ENCODE peak calls at places on chromosomes 3 and 15, in seven cellular contexts. I, T, K, P, V, H and Y are unnamed samples.

GRCh38 chr3:159882784-159883779 is 105.6 kb upstream of the IL12A start:
- DNase-seq in I (peak), T (no peak), K (no peak), P (peak), V (peak), H (no peak), Y (peak)

GRCh38 chr3:188554404-188554803 is 400.4 kb downstream of the LPP start:
- DNase-seq in I (no peak), T (no peak), K (no peak), P (peak), V (peak), H (no peak), Y (peak)

GRCh38 chr3:47414666-47415587 is 34.1 kb downstream of the PTPN23 start:
- DNase-seq in I (no peak), T (no peak), K (no peak), P (no peak), V (no peak), H (no peak), Y (no peak)

GRCh38 chr15:91469627-91470567 is 369.8 kb downstream of the SV2B start:
- DNase-seq in I (no peak), T (no peak), K (peak), P (no peak), V (no peak), H (no peak), Y (no peak)

GRCh38 chr3:66153471-66153870 is 67.3 kb upstream of the SLC25A26 start:
- DNase-seq in I (no peak), T (no peak), K (no peak), P (peak), V (no peak), H (no peak), Y (no peak)

GRCh38 chr3:98778852-98779379 is 15.8 kb downstream of the ST3GAL6 start:
- DNase-seq in I (peak), T (no peak), K (no peak), P (peak), V (no peak), H (no peak), Y (peak)

GRCh38 chr3:13463618-13464400 is 16.3 kb upstream of the HDAC11 start:
- DNase-seq in I (no peak), T (no peak), K (no peak), P (no peak), V (no peak), H (no peak), Y (no peak)

GRCh38 chr15:101702077-101702476 is 22.2 kb downstream of the TARS3 start:
- DNase-seq in I (no peak), T (no peak), K (no peak), P (no peak), V (no peak), H (no peak), Y (no peak)

GRCh38 chr15:42919308-42919707 is 1.3 kb downstream of the TTBK2 start:
- DNase-seq in I (no peak), T (no peak), K (no peak), P (peak), V (no peak), H (no peak), Y (peak)

GRCh38 chr3:184186184-184186901 is at the start of gene ABCF3:
- DNase-seq in I (no peak), T (no peak), K (no peak), P (peak), V (peak), H (no peak), Y (no peak)

GRCh38 chr3:73409405-73409804 is 215.3 kb downstream of the PDZRN3 start:
- DNase-seq in I (no peak), T (no peak), K (no peak), P (peak), V (peak), H (no peak), Y (no peak)

GRCh38 chr3:149527531-149528343 is 53.2 kb downstream of the TM4SF4 start:
- DNase-seq in I (peak), T (no peak), K (no peak), P (peak), V (no peak), H (no peak), Y (no peak)

GRCh38 chr3:35651888-35652287 is 12.6 kb downstream of the ARPP21 start:
- DNase-seq in I (no peak), T (no peak), K (no peak), P (no peak), V (peak), H (no peak), Y (no peak)

DNA sequence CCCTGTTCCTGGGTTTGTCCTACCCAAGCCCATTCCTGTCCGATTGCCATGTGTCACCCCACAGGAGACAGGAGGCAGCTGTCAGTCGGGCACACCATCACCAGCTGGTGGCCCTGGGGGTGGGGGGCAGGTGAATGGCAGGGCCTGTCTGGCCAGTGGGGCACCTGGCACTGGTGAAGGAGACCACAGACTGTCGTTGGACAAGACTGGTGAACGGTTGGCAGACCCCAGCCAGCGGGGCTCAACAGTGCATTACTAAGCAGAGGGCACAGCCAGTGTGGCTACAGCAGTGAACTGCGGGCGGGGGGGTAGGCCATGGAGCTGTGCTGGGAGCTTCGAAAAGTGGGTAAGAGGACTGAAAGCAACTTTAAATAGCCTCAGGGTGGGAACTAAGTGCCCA is 2.1 kb downstream of the SEMA7A start:
- DNase-seq in I (no peak), T (no peak), K (no peak), P (peak), V (peak), H (no peak), Y (no peak)
- H3K9ac ChIP-seq in I (peak), T (no peak), K (peak), P (peak), V (peak), H (no peak), Y (peak)

DNA sequence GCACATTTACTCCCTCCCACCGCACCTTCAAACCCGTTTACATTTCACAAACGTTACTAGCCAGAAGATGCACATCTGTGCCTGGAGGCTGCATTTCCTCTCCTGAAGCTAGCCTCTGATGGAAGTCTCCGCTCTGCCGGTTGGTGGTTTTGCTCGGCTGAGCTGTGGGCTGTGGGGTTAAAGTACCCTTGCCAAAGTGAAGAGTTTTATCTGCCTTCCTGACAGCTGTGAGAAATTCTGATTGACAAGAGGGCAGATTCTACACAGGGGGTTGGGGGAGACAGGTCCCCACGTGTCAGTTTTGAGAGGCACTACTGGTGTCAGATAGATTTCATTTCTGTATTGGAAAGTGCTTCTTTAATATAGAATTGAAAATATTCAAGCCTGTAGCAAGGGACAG is 200.9 kb upstream of the RGMA start:
- DNase-seq in I (no peak), T (no peak), K (no peak), P (no peak), V (no peak), H (no peak), Y (no peak)
- H3K4me2 ChIP-seq in I (no peak), T (no peak), K (no peak), P (no peak), V (no peak), H (no peak), Y (no peak)

DNA sequence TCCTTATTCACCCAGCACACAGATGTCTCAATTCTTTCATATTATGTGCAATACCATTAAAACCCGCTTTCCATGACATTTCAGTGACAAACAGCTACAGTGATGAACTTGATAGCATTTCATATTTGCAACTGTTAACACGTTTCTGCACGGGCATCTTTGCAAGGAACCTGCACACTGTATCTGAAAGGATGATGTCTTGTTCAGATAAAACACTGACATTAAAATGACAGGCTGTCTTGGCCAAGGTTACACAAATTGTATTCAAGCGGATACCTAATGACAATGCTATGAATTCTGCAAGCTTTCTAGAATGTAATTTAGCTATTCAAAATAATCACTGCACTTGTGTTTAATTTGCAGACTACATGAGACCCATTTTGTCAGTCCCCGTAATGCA is 529.2 kb downstream of the FOXP1 start:
- DNase-seq in I (no peak), T (no peak), K (no peak), P (no peak), V (no peak), H (no peak), Y (no peak)
- H3K9ac ChIP-seq in I (no peak), T (no peak), K (no peak), P (no peak), V (no peak), H (no peak), Y (no peak)

GRCh38 chr3:10693457-10693856 is 122.6 kb upstream of the SLC6A11 start:
- DNase-seq in I (no peak), T (no peak), K (no peak), P (no peak), V (peak), H (no peak), Y (no peak)

GRCh38 chr3:10692039-10692438 is 124.0 kb upstream of the SLC6A11 start:
- DNase-seq in I (no peak), T (no peak), K (no peak), P (no peak), V (no peak), H (no peak), Y (no peak)

GRCh38 chr3:10694194-10694593 is 121.8 kb upstream of the SLC6A11 start:
- DNase-seq in I (no peak), T (no peak), K (no peak), P (no peak), V (no peak), H (no peak), Y (no peak)

GRCh38 chr3:10697918-10698317 is 118.1 kb upstream of the SLC6A11 start:
- DNase-seq in I (no peak), T (peak), K (peak), P (no peak), V (peak), H (no peak), Y (no peak)

GRCh38 chr3:10695595-10696285 is 120.3 kb upstream of the SLC6A11 start:
- DNase-seq in I (no peak), T (no peak), K (no peak), P (no peak), V (no peak), H (no peak), Y (no peak)
- H3K4me2 ChIP-seq in I (no peak), T (no peak), K (no peak), P (no peak), V (no peak), H (no peak), Y (no peak)

GRCh38 chr15:68543546-68544008 is 35.2 kb upstream of the CORO2B start:
- DNase-seq in I (no peak), T (no peak), K (no peak), P (peak), V (no peak), H (no peak), Y (no peak)
- H3K9ac ChIP-seq in I (peak), T (no peak), K (no peak), P (peak), V (no peak), H (no peak), Y (no peak)